ENCODE peak calls at places on chromosomes 7 and 10, in six cellular contexts. O, T, W, B, Q and H are unnamed samples.

GRCh38 chr7:47973739-47974138 is 5.7 kb downstream of the HUS1 start:
- DNase-seq in O (no peak), T (no peak), W (no peak), B (no peak), Q (no peak), H (no peak)

GRCh38 chr7:30206942-30207341 is 72.2 kb downstream of the MTURN start:
- DNase-seq in O (no peak), T (no peak), W (no peak), B (peak; percentile 34), Q (no peak), H (no peak)

GRCh38 chr7:37320140-37320839 is 128.4 kb downstream of the ELMO1 start:
- DNase-seq in O (no peak), T (no peak), W (no peak), B (no peak), Q (no peak), H (no peak)

GRCh38 chr10:7787150-7787856 is 490 bp downstream of the KIN start:
- DNase-seq in O (peak; percentile 3), T (no peak), W (no peak), B (peak; percentile 3), Q (no peak), H (no peak)

GRCh38 chr10:103569877-103570276 is 76.4 kb downstream of the NEURL1 start:
- DNase-seq in O (no peak), T (no peak), W (no peak), B (no peak), Q (no peak), H (no peak)

GRCh38 chr7:123112833-123113232 is 86.9 kb downstream of the SLC13A1 start:
- DNase-seq in O (no peak), T (no peak), W (no peak), B (no peak), Q (no peak), H (no peak)

GRCh38 chr7:22639400-22639799 is 87.6 kb upstream of the IL6 start:
- DNase-seq in O (no peak), T (no peak), W (no peak), B (no peak), Q (no peak), H (no peak)

GRCh38 chr10:27614776-27615175 is 110.7 kb downstream of the RAB18 start:
- DNase-seq in O (no peak), T (no peak), W (no peak), B (no peak), Q (no peak), H (no peak)

GRCh38 chr7:26369519-26370385 is 78.1 kb downstream of the SNX10 start:
- DNase-seq in O (no peak), T (peak; percentile 41), W (peak; percentile 43), B (peak; percentile 77), Q (peak; percentile 62), H (peak; percentile 53)

GRCh38 chr7:6272481-6273323 is at the start of gene CYTH3:
- DNase-seq in O (peak; percentile 71), T (peak; percentile 85), W (peak; percentile 89), B (peak; percentile 97), Q (peak; percentile 82), H (peak; percentile 88)

GRCh38 chr10:27744478-27745379 is 890 bp downstream of the MKX start:
- DNase-seq in O (peak; percentile 22), T (peak; percentile 15), W (peak; percentile 21), B (peak; percentile 39), Q (no peak), H (peak; percentile 54)

GRCh38 chr7:142231716-142232115 is 26.1 kb downstream of the PRSS58 start:
- DNase-seq in O (no peak), T (no peak), W (no peak), B (peak; percentile 21), Q (no peak), H (peak; percentile 45)

GRCh38 chr10:101292194-101293006 is 61.6 kb upstream of the BTRC start:
- DNase-seq in O (no peak), T (peak; percentile 18), W (no peak), B (no peak), Q (no peak), H (peak; percentile 29)

GRCh38 chr10:5234106-5234877 is 37.7 kb downstream of the AKR1C4 start:
- DNase-seq in O (no peak), T (no peak), W (peak; percentile 38), B (peak; percentile 56), Q (peak; percentile 41), H (no peak)

GRCh38 chr7:151043959-151044358 is 4.4 kb upstream of the ASIC3 start:
- DNase-seq in O (no peak), T (no peak), W (no peak), B (no peak), Q (no peak), H (no peak)